ENCODE peak calls at places on chromosomes 11 and 22, in five cellular contexts. One of them, this sample, is unnamed.

GRCh38 chr22:47606426-47606825 is 844.0 kb downstream of the TBC1D22A start:
- DNase-seq in NCI-H510A treated with DMSO at 0.1 percent for 48 hours: no peak
- DNase-seq in EH: no peak
- DNase-seq in Calu3: no peak
- DNase-seq in NCI-H2171: no peak
- DNase-seq in this sample: no peak

GRCh38 chr11:13834463-13834862 is 128.1 kb upstream of the SPON1 start:
- DNase-seq in NCI-H510A treated with DMSO at 0.1 percent for 48 hours: no peak
- DNase-seq in EH: no peak
- DNase-seq in Calu3: no peak
- DNase-seq in NCI-H2171: no peak
- DNase-seq in this sample: no peak

GRCh38 chr22:39800790-39801540 is 92.6 kb downstream of the ENTHD1 start:
- DNase-seq in NCI-H510A treated with DMSO at 0.1 percent for 48 hours: peak
- DNase-seq in EH: no peak
- DNase-seq in Calu3: no peak
- DNase-seq in NCI-H2171: peak
- DNase-seq in this sample: no peak

GRCh38 chr11:119742263-119742861 is 13.4 kb upstream of the NECTIN1 start:
- DNase-seq in NCI-H510A treated with DMSO at 0.1 percent for 48 hours: no peak
- DNase-seq in EH: no peak
- DNase-seq in Calu3: no peak
- DNase-seq in NCI-H2171: no peak
- DNase-seq in this sample: no peak

GRCh38 chr11:45556851-45557707 is 108.3 kb downstream of the CHST1 start:
- DNase-seq in NCI-H510A treated with DMSO at 0.1 percent for 48 hours: no peak
- DNase-seq in EH: peak
- DNase-seq in Calu3: no peak
- DNase-seq in NCI-H2171: no peak
- DNase-seq in this sample: no peak

GRCh38 chr11:64165482-64165841 is 451 bp downstream of the MACROD1 start:
- DNase-seq in NCI-H510A treated with DMSO at 0.1 percent for 48 hours: no peak
- DNase-seq in EH: peak
- DNase-seq in Calu3: peak
- DNase-seq in NCI-H2171: peak
- DNase-seq in this sample: no peak

GRCh38 chr11:27688076-27688475 is 12.2 kb downstream of the BDNF start:
- DNase-seq in NCI-H510A treated with DMSO at 0.1 percent for 48 hours: no peak
- DNase-seq in EH: no peak
- DNase-seq in Calu3: no peak
- DNase-seq in NCI-H2171: no peak
- DNase-seq in this sample: no peak

GRCh38 chr11:69443138-69443967 is 38.1 kb upstream of the LINC01488 start:
- DNase-seq in NCI-H510A treated with DMSO at 0.1 percent for 48 hours: peak
- DNase-seq in EH: peak
- DNase-seq in Calu3: peak
- DNase-seq in NCI-H2171: peak
- DNase-seq in this sample: peak

GRCh38 chr11:528815-529728 is 6.3 kb downstream of the HRAS start:
- DNase-seq in NCI-H510A treated with DMSO at 0.1 percent for 48 hours: no peak
- DNase-seq in EH: no peak
- DNase-seq in Calu3: no peak
- DNase-seq in NCI-H2171: no peak
- DNase-seq in this sample: no peak

GRCh38 chr11:70692131-70692530 is 293.8 kb downstream of the CTTN start:
- DNase-seq in NCI-H510A treated with DMSO at 0.1 percent for 48 hours: no peak
- DNase-seq in EH: no peak
- DNase-seq in Calu3: no peak
- DNase-seq in NCI-H2171: no peak
- DNase-seq in this sample: no peak

GRCh38 chr11:82733444-82734119 is at the start of gene FAM181B:
- DNase-seq in NCI-H510A treated with DMSO at 0.1 percent for 48 hours: peak
- DNase-seq in EH: no peak
- DNase-seq in Calu3: peak
- DNase-seq in NCI-H2171: no peak
- DNase-seq in this sample: peak

GRCh38 chr11:86747801-86748200 is 52.5 kb upstream of the PRSS23 start:
- DNase-seq in NCI-H510A treated with DMSO at 0.1 percent for 48 hours: no peak
- DNase-seq in EH: no peak
- DNase-seq in Calu3: no peak
- DNase-seq in NCI-H2171: no peak
- DNase-seq in this sample: no peak

GRCh38 chr11:130092661-130093060 is 23.0 kb downstream of the APLP2 start:
- DNase-seq in NCI-H510A treated with DMSO at 0.1 percent for 48 hours: no peak
- DNase-seq in EH: no peak
- DNase-seq in Calu3: no peak
- DNase-seq in NCI-H2171: no peak
- DNase-seq in this sample: no peak

GRCh38 chr11:46260161-46260560 is 17.3 kb upstream of the CREB3L1 start:
- DNase-seq in NCI-H510A treated with DMSO at 0.1 percent for 48 hours: no peak
- DNase-seq in EH: no peak
- DNase-seq in Calu3: no peak
- DNase-seq in NCI-H2171: no peak
- DNase-seq in this sample: no peak

GRCh38 chr11:94401773-94402265 is 600 bp upstream of the GPR83 start:
- DNase-seq in NCI-H510A treated with DMSO at 0.1 percent for 48 hours: no peak
- DNase-seq in EH: no peak
- DNase-seq in Calu3: no peak
- DNase-seq in NCI-H2171: no peak
- DNase-seq in this sample: no peak